ENCODE peak calls at places on chromosomes 7 and 10, in six cellular contexts. E is H1, Z is GM12878, F is HepG2, R is K562, U is GM12892. P is an unnamed sample.

GRCh38 chr10:99993994-99994689 is 15.6 kb downstream of the DNMBP start:
- DNase-seq in F (no peak), R (peak), Z (peak), E (no peak), U (peak), P (peak)

GRCh38 chr7:151247611-151248176 is 800 bp downstream of the SMARCD3 start:
- DNase-seq in F (no peak), R (no peak), E (no peak), Z (no peak), U (no peak), P (no peak)

GRCh38 chr7:24851791-24852190 is 94.5 kb upstream of the GSDME start:
- DNase-seq in U (no peak), Z (no peak), E (no peak), R (peak), F (peak), P (no peak)

GRCh38 chr10:95308389-95309302 is 17.8 kb upstream of the PDLIM1 start:
- DNase-seq in E (no peak), R (no peak), U (no peak), F (peak), Z (no peak), P (no peak)

GRCh38 chr10:36017141-36017540 is 375.0 kb upstream of the FZD8 start:
- DNase-seq in E (no peak), U (no peak), R (no peak), Z (no peak), F (no peak), P (no peak)

GRCh38 chr7:137440434-137440830 is 96.9 kb upstream of the PTN start:
- DNase-seq in F (no peak), Z (no peak), E (no peak), U (no peak), R (no peak), P (no peak)

GRCh38 chr10:23557777-23558176 is 118.9 kb downstream of the OTUD1 start:
- DNase-seq in E (no peak), F (no peak), U (no peak), Z (no peak), R (no peak), P (no peak)

GRCh38 chr7:87833130-87833529 is 43.0 kb downstream of the SLC25A40 start:
- DNase-seq in Z (no peak), F (no peak), R (peak), E (no peak), U (no peak), P (no peak)

GRCh38 chr7:75966209-75966961 is 28.0 kb downstream of the TMEM120A start:
- DNase-seq in E (no peak), U (no peak), F (no peak), R (no peak), Z (no peak), P (no peak)

GRCh38 chr10:28569506-28570159 is 36.7 kb downstream of the WAC start:
- DNase-seq in Z (no peak), U (no peak), E (no peak), R (peak), F (peak), P (no peak)

GRCh38 chr7:106285801-106286492 is 1.2 kb upstream of the NAMPT start:
- DNase-seq in E (no peak), Z (peak), R (no peak), F (no peak), U (no peak), P (peak)
- TF ChIP-seq POLR2AphosphoS5 in E (no peak), Z (peak), R (no peak), F (no peak), U (peak), P (peak)

GRCh38 chr7:36637417-36637816 is 86.9 kb downstream of the AOAH start:
- DNase-seq in E (no peak), F (no peak), R (no peak), Z (no peak), U (no peak), P (no peak)
- TF ChIP-seq TAF1 in E (no peak), F (no peak), R (no peak), Z (no peak), U (no peak), P (no peak)

GRCh38 chr10:119174109-119174508 is 4.5 kb downstream of the PRDX3 start:
- DNase-seq in E (no peak), U (no peak), F (no peak), R (no peak), Z (no peak), P (no peak)

GRCh38 chr10:119177708-119178370 is 773 bp downstream of the PRDX3 start:
- DNase-seq in Z (no peak), U (no peak), R (no peak), F (peak), E (no peak), P (no peak)

GRCh38 chr10:119176166-119176565 is 2.4 kb downstream of the PRDX3 start:
- DNase-seq in U (no peak), E (no peak), R (no peak), F (no peak), Z (no peak), P (no peak)

DNA sequence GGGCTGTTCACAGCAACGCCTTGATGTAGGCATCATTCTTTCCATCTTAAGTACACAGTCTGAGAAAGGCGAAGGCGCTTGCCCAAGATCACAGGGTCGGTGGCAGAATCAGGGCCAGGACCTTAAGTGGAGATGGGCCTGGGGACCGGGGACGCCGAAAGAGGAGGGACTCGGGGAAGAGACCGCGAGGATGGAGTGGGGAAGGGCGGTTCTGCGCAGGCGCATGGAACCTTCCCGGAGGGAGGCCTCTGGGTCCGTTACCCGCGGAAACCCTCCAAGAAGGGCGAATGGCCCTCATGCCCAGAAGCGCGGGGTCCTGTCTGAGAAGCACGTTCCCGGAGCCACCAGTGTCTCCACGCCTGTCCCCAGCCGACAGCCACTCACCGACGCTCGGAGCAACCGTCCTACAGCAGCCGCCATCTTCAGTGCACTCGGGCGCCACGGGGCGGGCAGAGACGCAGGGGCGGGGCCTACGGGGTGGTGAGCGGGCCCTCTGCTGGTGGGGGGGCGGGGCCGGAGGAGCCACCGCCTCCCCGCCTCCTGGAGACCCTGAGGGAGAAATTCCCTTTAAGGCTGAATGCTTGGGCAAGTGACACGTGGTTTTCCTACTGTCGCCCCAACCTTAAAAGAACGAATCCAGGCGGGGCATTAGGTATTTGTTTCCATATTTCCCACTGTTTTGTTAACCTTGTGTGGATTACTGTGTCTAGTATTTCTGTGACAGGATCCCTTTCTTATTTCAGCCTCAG is at the start of gene PRDX3:
- DNase-seq in F (peak), E (peak), U (peak), R (peak), Z (peak), P (peak)
- TF ChIP-seq POLR2A in F (peak), E (peak), U (peak), R (peak), Z (peak), P (peak)

GRCh38 chr10:102863660-102864059 is 5.6 kb upstream of the AS3MT start:
- DNase-seq in U (no peak), Z (no peak), R (no peak), E (no peak), F (no peak), P (no peak)
- TF ChIP-seq POLR2AphosphoS5 in U (no peak), Z (no peak), R (no peak), E (no peak), F (no peak), P (no peak)

GRCh38 chr7:44201813-44202212 is 1.0 kb downstream of the YKT6 start:
- DNase-seq in Z (no peak), E (no peak), R (no peak), F (no peak), U (no peak), P (no peak)
- TF ChIP-seq TAF1 in Z (no peak), E (no peak), R (no peak), F (no peak), U (no peak), P (no peak)

GRCh38 chr7:69640925-69641594 is 42.8 kb downstream of the AUTS2 start:
- DNase-seq in E (no peak), R (no peak), F (no peak), Z (no peak), U (no peak), P (no peak)

GRCh38 chr7:69640216-69640615 is 41.9 kb downstream of the AUTS2 start:
- DNase-seq in R (no peak), U (no peak), F (no peak), E (no peak), Z (no peak), P (no peak)

GRCh38 chr7:69651101-69651590 is 52.9 kb downstream of the AUTS2 start:
- DNase-seq in F (no peak), E (no peak), Z (peak), R (no peak), U (peak), P (peak)

GRCh38 chr7:69643708-69644445 is 45.6 kb downstream of the AUTS2 start:
- DNase-seq in F (peak), E (no peak), U (no peak), Z (no peak), R (no peak), P (no peak)

GRCh38 chr7:69645683-69646082 is 47.4 kb downstream of the AUTS2 start:
- DNase-seq in F (no peak), R (no peak), Z (no peak), E (peak), U (no peak), P (no peak)
- TF ChIP-seq POLR2A in F (no peak), R (no peak), Z (no peak), E (no peak), U (no peak), P (no peak)

GRCh38 chr7:2757361-2757903 is 69.4 kb downstream of the AMZ1 start:
- DNase-seq in U (no peak), F (no peak), R (no peak), E (no peak), Z (no peak), P (no peak)
- TF ChIP-seq POLR2AphosphoS5 in U (no peak), F (no peak), R (no peak), E (no peak), Z (no peak), P (no peak)

GRCh38 chr7:5625938-5626337 is 155.5 kb downstream of the RNF216 start:
- DNase-seq in U (no peak), Z (no peak), R (peak), E (no peak), F (no peak), P (no peak)
- TF ChIP-seq TAF1 in U (no peak), Z (no peak), R (no peak), E (no peak), F (no peak), P (no peak)

P was measured in GM12891.